ENCODE peak calls at places on chromosome 20, in five cellular contexts. X is HepG2, G is GM12878, I is SK-N-SH, E is K562. W is an unnamed sample.

GRCh38 chr20:36645998-36646397 is at the start of gene SLA2:
- DNase-seq in X (no peak), I (no peak), E (no peak), G (no peak), W (no peak)

GRCh38 chr20:53901064-53901463 is 169.3 kb downstream of the BCAS1 start:
- DNase-seq in X (no peak), E (no peak), I (no peak), G (no peak), W (no peak)

GRCh38 chr20:5569021-5569420 is 181.2 kb upstream of the SHLD1 start:
- DNase-seq in X (peak), E (peak), I (peak), G (no peak), W (peak)

GRCh38 chr20:10519361-10520048 is 84.4 kb downstream of the SLX4IP start:
- DNase-seq in G (peak), E (no peak), X (no peak), I (no peak), W (no peak)

GRCh38 chr20:2093200-2093781 is 8.3 kb upstream of the STK35 start:
- DNase-seq in E (no peak), X (peak), G (no peak), I (peak), W (peak)

GRCh38 chr20:25237610-25238318 is 10.1 kb upstream of the PYGB start:
- DNase-seq in I (no peak), G (no peak), X (peak), E (peak), W (no peak)

GRCh38 chr20:46946181-46946624 is 51.6 kb downstream of the EYA2 start:
- DNase-seq in G (no peak), I (no peak), X (no peak), E (no peak), W (no peak)

GRCh38 chr20:51400051-51400926 is 142.2 kb downstream of the NFATC2 start:
- DNase-seq in G (peak), I (no peak), E (no peak), X (no peak), W (no peak)

GRCh38 chr20:20024942-20025341 is 7.8 kb downstream of the NAA20 start:
- DNase-seq in G (no peak), E (no peak), I (no peak), X (no peak), W (no peak)

GRCh38 chr20:44033344-44033743 is 118.7 kb downstream of the TOX2 start:
- DNase-seq in G (no peak), I (peak), X (no peak), E (no peak), W (no peak)

DNA sequence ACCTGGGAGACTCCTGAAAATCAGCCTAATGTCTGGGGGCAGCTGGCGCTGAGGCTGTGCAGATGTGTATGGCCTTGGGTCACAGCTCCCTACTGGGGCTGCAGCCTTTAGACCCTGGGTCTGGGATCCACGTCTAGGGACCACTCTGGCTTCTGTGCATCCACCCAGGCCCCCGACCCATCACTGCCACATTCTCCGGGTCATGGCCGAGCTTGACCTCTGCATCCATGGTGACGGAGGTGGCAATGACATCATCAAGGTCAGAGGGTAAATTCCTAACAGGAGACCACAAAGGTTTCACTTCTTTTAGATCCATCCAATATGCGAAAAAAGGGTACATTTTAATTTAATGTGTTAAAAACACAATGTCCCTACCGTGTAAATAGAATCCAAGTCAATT is 14.5 kb upstream of the PCMTD2 start:
- DNase-seq in G (no peak), X (no peak), E (no peak), I (no peak), W (no peak)
- TF ChIP-seq FOXM1 in G (no peak), X (no peak), E (no peak), I (no peak), W (no peak)

DNA sequence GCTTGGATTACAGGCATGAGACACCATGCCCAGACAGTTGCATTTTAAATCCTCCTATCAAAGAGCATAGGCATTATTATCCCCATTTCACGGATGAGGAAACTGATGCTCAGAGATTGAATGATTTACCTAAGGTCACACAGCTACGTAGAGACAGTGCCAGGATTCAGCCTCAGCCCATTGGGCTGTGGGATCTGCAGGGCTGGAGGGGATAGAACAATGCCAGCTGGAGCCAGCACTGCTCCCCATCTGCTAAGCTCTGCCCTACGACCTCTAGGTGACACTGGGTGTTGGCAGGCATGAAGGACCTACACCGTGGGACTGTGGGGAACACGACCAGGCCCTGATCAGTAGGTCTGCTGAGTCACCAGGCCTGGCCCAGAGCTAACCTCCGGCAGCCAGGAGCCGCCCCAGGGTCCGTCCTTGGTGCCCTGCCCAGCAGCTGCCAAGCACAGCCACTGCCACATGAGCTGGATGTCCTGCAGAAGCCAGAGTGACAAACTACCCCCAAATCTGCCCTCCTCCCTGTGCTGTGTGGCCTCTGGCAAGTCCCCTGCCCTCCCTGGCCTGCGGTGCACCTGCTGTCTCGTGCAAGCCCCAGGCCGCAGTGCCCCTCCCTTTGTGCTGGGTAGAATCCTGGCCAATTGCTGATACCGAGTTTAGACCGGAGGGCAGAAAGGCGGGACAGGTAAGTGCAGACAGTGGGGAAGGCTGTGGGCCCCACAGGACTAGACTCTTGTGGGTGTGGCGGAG is 47.6 kb upstream of the PTGIS start:
- DNase-seq in G (no peak), I (no peak), X (peak), E (no peak), W (no peak)
- TF ChIP-seq FOXM1 in G (no peak), I (no peak), X (no peak), E (no peak), W (no peak)

DNA sequence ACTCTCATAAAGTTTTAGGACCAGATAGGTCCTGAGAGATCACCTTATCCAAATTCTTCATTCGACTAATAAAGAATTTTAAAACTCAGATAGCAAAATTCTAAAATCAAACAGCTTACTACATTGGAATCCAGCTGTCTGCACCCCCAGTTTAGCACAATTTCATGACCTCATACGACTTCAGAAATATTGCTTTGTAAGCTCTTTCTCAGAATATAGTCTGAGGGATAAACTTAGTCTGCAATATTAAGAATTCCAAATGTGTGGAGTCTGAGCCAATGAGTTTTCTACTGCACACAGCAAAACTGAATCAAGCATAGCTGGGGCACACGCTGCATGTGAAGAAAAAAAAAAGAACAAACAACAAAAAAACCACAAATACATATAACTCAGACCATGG is 541.6 kb upstream of the CHD6 start:
- DNase-seq in E (no peak), X (no peak), G (no peak), I (no peak), W (no peak)
- TF ChIP-seq FOXM1 in E (no peak), X (no peak), G (no peak), I (no peak), W (no peak)

DNA sequence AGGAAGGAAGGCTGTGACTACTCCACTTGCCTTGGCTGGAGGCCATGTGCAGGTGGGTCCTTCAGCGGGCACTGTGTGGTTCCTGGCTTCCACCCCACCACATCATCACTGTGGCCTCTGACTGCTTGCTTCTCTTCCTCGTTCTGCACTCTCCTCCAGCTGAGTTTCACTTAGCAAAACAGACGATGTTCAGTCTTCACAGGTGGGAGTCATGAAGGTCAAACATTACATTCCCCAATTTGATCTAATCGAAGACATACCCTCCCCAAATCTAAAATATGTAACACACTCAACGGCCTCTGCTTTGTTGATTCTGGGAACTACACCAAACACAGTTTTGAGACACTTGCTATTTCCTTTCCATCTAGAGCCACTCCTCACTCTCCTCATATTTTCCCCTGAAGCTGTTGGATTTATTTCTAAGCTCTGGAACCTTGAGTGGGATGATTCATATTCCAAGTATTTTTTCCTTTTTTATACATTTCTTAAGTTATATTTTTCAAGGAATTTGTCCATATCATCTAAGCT is 132.5 kb upstream of the FOXA2 start:
- DNase-seq in X (no peak), I (no peak), G (no peak), E (no peak), W (no peak)
- TF ChIP-seq FOXM1 in X (no peak), I (no peak), G (no peak), E (no peak), W (no peak)

DNA sequence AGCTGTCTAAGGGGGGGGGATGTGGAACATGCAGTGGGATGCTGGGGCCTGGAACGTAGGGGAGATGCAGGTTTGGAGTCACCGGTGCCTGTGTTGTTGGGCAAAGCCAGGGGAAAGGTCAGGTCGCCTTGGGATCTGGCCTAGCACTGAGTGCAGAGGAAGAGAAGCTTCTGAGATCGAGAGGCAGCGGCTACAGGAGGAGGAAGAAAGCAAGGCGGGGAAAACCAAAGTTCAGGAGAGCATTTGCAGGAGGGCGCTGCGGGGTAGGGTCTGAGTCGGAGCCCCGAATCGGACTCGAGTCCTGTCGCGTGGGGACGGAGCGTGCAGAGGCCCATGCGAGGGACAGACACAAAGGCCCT is 1.0 kb upstream of the PLCG1 start:
- DNase-seq in I (peak), G (no peak), E (no peak), X (no peak), W (no peak)
- TF ChIP-seq FOXM1 in I (no peak), G (no peak), E (no peak), X (no peak), W (no peak)

DNA sequence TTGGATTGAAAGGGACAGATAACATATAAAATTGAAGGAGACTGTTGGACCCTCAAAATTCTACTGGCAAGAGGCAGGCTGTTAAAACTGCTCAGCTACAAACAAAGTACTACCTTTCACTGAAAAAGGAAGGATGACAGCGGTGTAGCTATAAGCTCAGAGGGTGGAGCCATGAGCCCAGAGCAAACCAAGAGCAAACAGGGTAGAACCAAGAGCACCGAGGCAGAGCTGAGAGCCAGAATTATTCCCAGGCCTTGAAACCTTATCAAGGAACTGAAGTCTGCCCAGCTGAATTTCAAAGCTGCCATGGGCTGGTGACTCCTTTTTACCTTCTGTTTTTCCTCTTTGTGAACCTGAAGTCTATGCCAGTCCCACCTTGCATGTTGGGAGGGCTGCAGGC is 74.7 kb upstream of the SLC4A11 start:
- DNase-seq in E (no peak), I (no peak), X (no peak), G (no peak), W (no peak)
- TF ChIP-seq FOXM1 in E (no peak), I (no peak), X (no peak), G (no peak), W (no peak)

GRCh38 chr20:15546624-15547023 is 1026.6 kb downstream of the KIF16B start:
- DNase-seq in E (no peak), X (no peak), G (no peak), I (no peak), W (no peak)

GRCh38 chr20:15542655-15543054 is 1030.6 kb downstream of the KIF16B start:
- DNase-seq in G (no peak), E (no peak), X (no peak), I (no peak), W (no peak)

GRCh38 chr20:15550116-15550870 is 1023.0 kb downstream of the KIF16B start:
- DNase-seq in E (no peak), X (no peak), G (no peak), I (no peak), W (no peak)

GRCh38 chr20:15544727-15545126 is 1028.5 kb downstream of the KIF16B start:
- DNase-seq in I (no peak), X (no peak), G (no peak), E (no peak), W (no peak)

DNA sequence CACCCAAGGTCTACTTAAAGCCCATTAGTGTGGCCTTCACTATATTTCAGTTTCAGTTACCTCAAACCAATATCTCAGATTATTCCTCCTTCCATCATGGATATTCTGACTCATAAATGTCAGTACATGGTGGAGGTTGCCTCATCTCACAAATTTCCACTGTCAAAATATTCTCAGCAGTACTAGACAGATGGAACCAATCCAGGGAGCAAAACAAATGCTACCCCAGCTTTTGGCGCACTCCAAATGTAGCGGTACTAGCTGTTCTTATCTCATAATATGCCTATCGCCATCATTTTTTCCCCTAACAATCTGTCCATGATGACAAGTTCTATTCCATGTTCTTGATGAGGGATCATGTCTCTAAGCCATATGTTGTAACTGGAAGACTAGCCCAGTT is 1026.1 kb downstream of the KIF16B start:
- DNase-seq in X (no peak), E (no peak), I (no peak), G (no peak), W (no peak)
- TF ChIP-seq FOXM1 in X (no peak), E (no peak), I (no peak), G (no peak), W (no peak)

DNA sequence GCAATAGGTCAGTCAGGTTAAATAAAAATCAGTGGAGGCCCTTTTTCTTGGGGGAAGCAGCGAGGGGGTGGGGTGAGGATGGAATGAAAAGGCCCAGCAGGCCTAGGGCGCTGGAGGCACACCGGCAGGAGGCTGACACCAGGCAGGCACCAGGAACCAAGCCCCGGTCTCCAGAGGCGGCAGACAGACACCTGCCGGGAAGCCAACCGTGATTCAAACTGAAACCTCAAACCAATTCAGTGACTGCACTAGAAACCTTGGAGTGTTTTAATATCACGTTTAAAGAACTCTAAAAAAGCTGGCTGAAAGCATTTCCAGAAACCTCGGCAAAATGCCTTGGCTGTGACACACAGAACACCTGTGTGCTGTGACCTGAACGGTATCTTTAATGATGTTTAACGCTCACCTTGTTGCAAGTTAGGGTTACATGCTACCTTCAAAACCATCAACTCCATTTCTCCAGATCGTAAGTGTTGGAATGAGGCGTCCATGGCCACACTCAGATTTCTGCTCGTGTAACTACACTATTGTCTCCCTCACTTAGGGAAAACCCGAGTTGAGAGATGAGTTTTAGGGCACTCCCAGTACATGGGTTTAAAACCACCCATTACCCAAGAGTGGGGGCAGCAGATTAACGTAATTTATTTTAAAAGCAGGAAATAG is 27.2 kb downstream of the DIDO1 start:
- DNase-seq in I (no peak), E (no peak), G (no peak), X (no peak), W (no peak)
- TF ChIP-seq FOXM1 in I (no peak), E (no peak), G (no peak), X (no peak), W (no peak)